ENCODE peak calls at places on chromosome 21, in eight cellular contexts. X, Z, S, C, G, B, F and N are unnamed samples.

GRCh38 chr21:45128613-45129226 is 54.3 kb downstream of the ADARB1 start:
- DNase-seq in X (peak), Z (no peak), S (peak), C (peak), G (no peak), B (peak), F (peak), N (peak)

GRCh38 chr21:45292399-45293213 is 4.9 kb upstream of the POFUT2 start:
- DNase-seq in X (peak), Z (peak), S (peak), C (peak), G (no peak), B (peak), F (peak), N (peak)

GRCh38 chr21:18722193-18722592 is 318.6 kb upstream of the TMPRSS15 start:
- DNase-seq in X (no peak), Z (no peak), S (no peak), C (no peak), G (no peak), B (no peak), F (no peak), N (no peak)

GRCh38 chr21:26753822-26754221 is 91.4 kb downstream of the ADAMTS1 start:
- DNase-seq in X (no peak), Z (no peak), S (no peak), C (no peak), G (no peak), B (no peak), F (no peak), N (no peak)

GRCh38 chr21:45048026-45048698 is 26.2 kb upstream of the ADARB1 start:
- DNase-seq in X (no peak), Z (no peak), S (no peak), C (no peak), G (no peak), B (no peak), F (no peak), N (no peak)

GRCh38 chr21:34553199-34553952 is 41.4 kb upstream of the KCNE1 start:
- DNase-seq in X (peak), Z (no peak), S (peak), C (no peak), G (no peak), B (peak), F (no peak), N (no peak)

GRCh38 chr21:40640427-40640826 is 206.5 kb downstream of the DSCAM start:
- DNase-seq in X (no peak), Z (no peak), S (no peak), C (no peak), G (no peak), B (no peak), F (no peak), N (no peak)

GRCh38 chr21:17359781-17360180 is 153.1 kb upstream of the CXADR start:
- DNase-seq in X (no peak), Z (no peak), S (no peak), C (no peak), G (no peak), B (peak), F (no peak), N (no peak)

GRCh38 chr21:28431022-28431421 is 561.7 kb downstream of the LTN1 start:
- DNase-seq in X (no peak), Z (no peak), S (no peak), C (no peak), G (no peak), B (no peak), F (no peak), N (no peak)

GRCh38 chr21:37869661-37870060 is 46.6 kb downstream of the KCNJ6 start:
- DNase-seq in X (no peak), Z (no peak), S (no peak), C (no peak), G (no peak), B (no peak), F (no peak), N (no peak)

GRCh38 chr21:44722701-44723100 is 11.3 kb upstream of the TSPEAR start:
- DNase-seq in X (no peak), Z (no peak), S (no peak), C (no peak), G (no peak), B (no peak), F (no peak), N (no peak)

GRCh38 chr21:33931799-33932390 is 16.3 kb upstream of the ATP5PO start:
- DNase-seq in X (no peak), Z (no peak), S (no peak), C (no peak), G (no peak), B (no peak), F (no peak), N (no peak)

GRCh38 chr21:18529253-18529652 is 125.7 kb upstream of the TMPRSS15 start:
- DNase-seq in X (no peak), Z (no peak), S (peak), C (no peak), G (no peak), B (peak), F (no peak), N (no peak)

GRCh38 chr21:43313221-43313938 is 113.6 kb downstream of the SIK1 start:
- DNase-seq in X (no peak), Z (no peak), S (no peak), C (no peak), G (no peak), B (no peak), F (no peak), N (no peak)

GRCh38 chr21:44012474-44013379 is 618 bp downstream of the TRAPPC10 start:
- DNase-seq in X (no peak), Z (peak), S (no peak), C (peak), G (peak), B (no peak), F (peak), N (peak)

GRCh38 chr21:40768056-40768455 is 78.9 kb downstream of the DSCAM start:
- DNase-seq in X (no peak), Z (no peak), S (no peak), C (no peak), G (no peak), B (no peak), F (no peak), N (no peak)

GRCh38 chr21:43712268-43712942 is 6.5 kb upstream of the PDXK start:
- DNase-seq in X (peak), Z (no peak), S (no peak), C (no peak), G (no peak), B (peak), F (no peak), N (no peak)

GRCh38 chr21:43355196-43355924 is 71.6 kb downstream of the SIK1 start:
- DNase-seq in X (no peak), Z (no peak), S (no peak), C (no peak), G (no peak), B (no peak), F (no peak), N (no peak)

GRCh38 chr21:43880111-43880985 is 15.3 kb downstream of the AGPAT3 start:
- DNase-seq in X (peak), Z (no peak), S (no peak), C (peak), G (no peak), B (peak), F (no peak), N (no peak)

GRCh38 chr21:29943885-29944284 is 4.1 kb upstream of the GRIK1 start:
- DNase-seq in X (no peak), Z (no peak), S (no peak), C (no peak), G (no peak), B (peak), F (no peak), N (no peak)
- TF ChIP-seq CTCF in X (no peak), Z (no peak), S (peak), C (no peak), G (no peak), B (peak), F (no peak), N (peak)

GRCh38 chr21:15241997-15242767 is 177.4 kb upstream of the NRIP1 start:
- DNase-seq in X (no peak), Z (no peak), S (no peak), C (no peak), G (no peak), B (peak), F (no peak), N (no peak)
- TF ChIP-seq CTCF in X (no peak), Z (no peak), S (no peak), C (no peak), G (no peak), B (peak), F (no peak), N (no peak)

DNA sequence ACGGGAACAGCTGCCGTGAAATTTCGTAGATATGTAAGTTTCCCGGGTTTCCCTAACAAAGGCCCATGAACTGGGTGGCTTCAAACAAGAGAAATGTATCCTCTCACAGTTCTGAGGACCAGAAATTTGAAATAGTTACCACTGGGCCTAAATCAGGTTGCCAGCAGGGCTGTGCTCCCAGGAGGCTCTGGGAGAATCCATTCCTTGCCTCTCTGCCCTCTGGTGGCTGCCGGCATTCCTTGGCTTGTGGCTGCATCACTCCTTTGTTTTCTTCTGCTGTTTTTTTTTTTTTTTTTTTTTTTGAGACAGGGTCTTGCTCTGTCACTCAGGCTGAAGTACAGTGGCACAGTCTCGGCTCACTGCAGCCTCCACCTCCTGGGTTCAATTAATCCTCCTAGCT is 23.7 kb downstream of the UMODL1 start:
- DNase-seq in X (no peak), Z (no peak), S (no peak), C (no peak), G (no peak), B (no peak), F (no peak), N (no peak)
- TF ChIP-seq CTCF in X (no peak), Z (no peak), S (no peak), C (no peak), G (no peak), B (no peak), F (no peak), N (no peak)

GRCh38 chr21:25507522-25507921 is 99.8 kb downstream of the MRPL39 start:
- DNase-seq in X (no peak), Z (no peak), S (no peak), C (no peak), G (no peak), B (peak), F (no peak), N (no peak)
- TF ChIP-seq CTCF in X (no peak), Z (no peak), S (no peak), C (no peak), G (peak), B (no peak), F (no peak), N (no peak)

DNA sequence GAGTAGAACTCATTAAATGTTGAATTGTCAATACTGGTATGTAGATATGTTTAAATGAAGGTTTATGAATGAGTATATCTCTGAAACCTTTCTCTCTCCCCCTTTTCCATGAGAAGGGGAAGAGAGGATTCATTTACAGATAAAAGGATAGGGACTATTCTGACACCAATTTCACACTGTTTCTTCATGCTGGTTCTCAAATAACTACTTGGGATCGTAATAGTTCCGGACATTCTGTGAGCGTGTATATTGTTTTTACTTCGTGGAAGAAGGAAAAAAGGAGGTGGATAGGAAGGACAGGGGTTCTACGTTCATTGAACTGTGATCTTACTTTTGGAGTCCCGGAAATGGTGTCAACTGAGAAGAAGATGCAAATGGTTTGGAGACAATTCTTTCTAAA is 284.2 kb downstream of the GRIK1 start:
- DNase-seq in X (no peak), Z (no peak), S (no peak), C (no peak), G (no peak), B (no peak), F (no peak), N (no peak)
- TF ChIP-seq CTCF in X (no peak), Z (no peak), S (no peak), C (no peak), G (no peak), B (no peak), F (no peak), N (no peak)

GRCh38 chr21:39373634-39374033 is 24.7 kb upstream of the HMGN1 start:
- DNase-seq in X (no peak), Z (no peak), S (no peak), C (no peak), G (no peak), B (peak), F (no peak), N (no peak)
- TF ChIP-seq CTCF in X (peak), Z (no peak), S (peak), C (no peak), G (peak), B (peak), F (no peak), N (peak)

GRCh38 chr21:15735409-15735808 is 5.6 kb downstream of the USP25 start:
- DNase-seq in X (no peak), Z (no peak), S (no peak), C (no peak), G (no peak), B (no peak), F (no peak), N (no peak)
- TF ChIP-seq CTCF in X (no peak), Z (no peak), S (no peak), C (no peak), G (no peak), B (no peak), F (no peak), N (no peak)

GRCh38 chr21:23152130-23152529 is 2153.9 kb downstream of the NCAM2 start:
- DNase-seq in X (no peak), Z (no peak), S (no peak), C (no peak), G (no peak), B (no peak), F (no peak), N (no peak)
- TF ChIP-seq CTCF in X (no peak), Z (no peak), S (no peak), C (no peak), G (no peak), B (no peak), F (no peak), N (no peak)

DNA sequence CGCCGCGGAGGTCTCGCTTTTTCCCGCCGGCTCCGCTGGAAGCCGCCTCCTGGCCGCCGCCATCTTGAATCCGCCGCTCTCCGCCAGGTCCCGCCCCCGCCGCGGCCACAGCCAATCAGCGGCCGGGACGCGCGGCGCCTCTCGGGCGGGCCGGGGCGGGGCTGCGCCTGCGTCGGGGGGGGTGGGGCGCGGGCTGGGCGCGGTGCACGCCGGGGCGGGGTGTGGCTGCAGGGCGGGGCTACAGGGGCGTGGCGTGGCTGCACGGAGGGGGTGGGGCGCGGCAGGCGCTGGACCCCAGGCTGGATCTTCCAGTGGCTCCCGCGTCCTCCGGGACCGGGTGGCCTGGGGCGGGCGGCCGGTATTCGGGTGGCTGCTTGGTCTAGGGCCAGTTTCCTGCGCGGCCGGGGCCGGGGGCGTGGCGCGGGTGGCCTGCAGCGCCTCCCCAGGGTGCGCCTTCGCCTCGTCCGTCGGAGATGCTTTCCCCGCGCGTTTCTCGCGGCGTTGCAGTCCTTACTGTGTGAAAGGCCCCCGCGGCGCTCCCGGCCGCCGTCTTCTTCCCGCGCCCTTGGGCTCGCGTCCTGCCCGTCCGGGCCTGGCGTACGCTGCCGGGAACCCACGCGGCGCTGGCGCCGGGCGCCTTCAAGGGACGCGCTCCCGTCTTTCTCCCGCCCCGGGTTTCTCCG is 575 bp downstream of the PCNT start:
- DNase-seq in X (peak), Z (peak), S (peak), C (peak), G (no peak), B (peak), F (peak), N (peak)
- TF ChIP-seq CTCF in X (no peak), Z (no peak), S (no peak), C (no peak), G (no peak), B (no peak), F (peak), N (no peak)

DNA sequence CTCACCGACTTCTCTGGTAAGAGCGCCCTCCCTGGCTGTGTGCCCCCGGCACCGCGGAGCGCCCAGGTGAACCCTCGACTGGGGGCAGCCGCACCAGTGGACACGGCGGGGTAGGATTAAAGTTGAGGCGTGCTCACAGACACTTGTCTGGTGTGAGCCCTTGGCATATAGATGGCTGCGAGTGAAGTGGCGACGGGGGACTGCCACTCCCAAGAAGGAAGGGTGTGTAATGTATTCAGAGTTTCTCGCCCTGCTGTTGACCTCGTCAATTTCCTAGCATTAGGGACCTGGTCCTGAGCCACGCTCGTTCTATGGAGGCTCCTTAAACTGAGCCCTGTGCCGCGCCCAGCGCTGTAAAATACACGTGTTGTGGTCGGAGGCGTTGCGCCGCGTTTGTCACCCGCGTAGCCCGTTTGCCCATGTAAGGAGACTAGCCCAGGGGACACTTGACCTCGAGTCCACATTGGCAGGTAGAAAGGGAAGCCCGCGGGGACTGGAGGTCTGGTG is 545 bp downstream of the EVA1C start:
- DNase-seq in X (no peak), Z (peak), S (no peak), C (peak), G (no peak), B (peak), F (peak), N (peak)
- TF ChIP-seq CTCF in X (no peak), Z (no peak), S (no peak), C (no peak), G (no peak), B (peak), F (no peak), N (no peak)